ENCODE peak calls at places on chromosome 21, in six cellular contexts. Y is DND-41, U is fibroblast of lung, G is mammary epithelial cell, M is HCT116, V is GM23248. O is an unnamed sample.

GRCh38 chr21:28074676-28075075 is 918.0 kb downstream of the LTN1 start:
- DNase-seq in Y (no peak), U (no peak), G (no peak), M (no peak), V (no peak), O (no peak)

GRCh38 chr21:25453524-25453923 is 153.8 kb downstream of the MRPL39 start:
- DNase-seq in Y (no peak), U (no peak), G (no peak), M (no peak), V (peak; percentile 10), O (no peak)

GRCh38 chr21:36627242-36627641 is 71.7 kb upstream of the SIM2 start:
- DNase-seq in Y (no peak), U (peak; percentile 11), G (peak; percentile 33), M (no peak), V (peak; percentile 77), O (no peak)

GRCh38 chr21:15614757-15615156 is 115.0 kb upstream of the USP25 start:
- DNase-seq in Y (no peak), U (no peak), G (no peak), M (no peak), V (no peak), O (no peak)

GRCh38 chr21:26965567-26966359 is 1.1 kb downstream of the ADAMTS5 start:
- DNase-seq in Y (no peak), U (no peak), G (peak; percentile 9), M (no peak), V (peak; percentile 69), O (no peak)

GRCh38 chr21:40587786-40588353 is 259.1 kb downstream of the DSCAM start:
- DNase-seq in Y (no peak), U (no peak), G (peak; percentile 3), M (no peak), V (no peak), O (no peak)

GRCh38 chr21:16125274-16125673 is 395.5 kb downstream of the USP25 start:
- DNase-seq in Y (no peak), U (no peak), G (no peak), M (no peak), V (peak; percentile 62), O (no peak)

GRCh38 chr21:27423073-27423472 is 456.2 kb upstream of the ADAMTS5 start:
- DNase-seq in Y (no peak), U (peak; percentile 98), G (peak; percentile 90), M (no peak), V (peak; percentile 97), O (no peak)

GRCh38 chr21:25572895-25573310 is 34.4 kb downstream of the MRPL39 start:
- DNase-seq in Y (no peak), U (peak; percentile 30), G (no peak), M (no peak), V (no peak), O (peak; percentile 70)

GRCh38 chr21:15204140-15204774 is 139.5 kb upstream of the NRIP1 start:
- DNase-seq in Y (no peak), U (no peak), G (no peak), M (no peak), V (no peak), O (no peak)

GRCh38 chr21:39938086-39938611 is 70.9 kb downstream of the PCP4 start:
- DNase-seq in Y (no peak), U (no peak), G (no peak), M (no peak), V (no peak), O (no peak)

GRCh38 chr21:40421121-40421520 is 425.8 kb downstream of the DSCAM start:
- DNase-seq in Y (no peak), U (no peak), G (peak; percentile 89), M (no peak), V (no peak), O (no peak)

GRCh38 chr21:19340954-19341353 is 937.4 kb upstream of the TMPRSS15 start:
- DNase-seq in Y (no peak), U (no peak), G (no peak), M (no peak), V (no peak), O (no peak)

GRCh38 chr21:45909238-45909785 is 72.3 kb upstream of the COL6A1 start:
- DNase-seq in Y (no peak), U (no peak), G (no peak), M (no peak), V (no peak), O (no peak)

GRCh38 chr21:46189959-46190490 is 5.8 kb upstream of the SPATC1L start:
- DNase-seq in Y (no peak), U (no peak), G (no peak), M (no peak), V (no peak), O (no peak)

GRCh38 chr21:36700295-36700960 is 1.5 kb downstream of the SIM2 start:
- DNase-seq in Y (peak; percentile 57), U (no peak), G (no peak), M (no peak), V (no peak), O (no peak)

GRCh38 chr21:29436650-29437049 is 137.9 kb downstream of the BACH1 start:
- DNase-seq in Y (no peak), U (no peak), G (no peak), M (no peak), V (no peak), O (no peak)

GRCh38 chr21:36718951-36719501 is 20.1 kb downstream of the SIM2 start:
- DNase-seq in Y (peak; percentile 1), U (no peak), G (peak; percentile 36), M (peak; percentile 52), V (peak; percentile 37), O (no peak)

GRCh38 chr21:21664871-21665270 is 666.7 kb downstream of the NCAM2 start:
- DNase-seq in Y (no peak), U (peak; percentile 17), G (no peak), M (no peak), V (peak; percentile 63), O (no peak)

GRCh38 chr21:45982256-45982757 is 737 bp downstream of the COL6A1 start:
- DNase-seq in Y (no peak), U (no peak), G (no peak), M (no peak), V (peak; percentile 55), O (no peak)

GRCh38 chr21:41325138-41325537 is 8.5 kb downstream of the FAM3B start:
- DNase-seq in Y (no peak), U (no peak), G (no peak), M (no peak), V (no peak), O (no peak)

GRCh38 chr21:45872471-45872870 is 109.1 kb upstream of the COL6A1 start:
- DNase-seq in Y (no peak), U (no peak), G (no peak), M (no peak), V (no peak), O (no peak)

GRCh38 chr21:31198575-31198974 is 145.5 kb downstream of the TIAM1 start:
- DNase-seq in Y (no peak), U (peak; percentile 79), G (peak; percentile 38), M (peak; percentile 48), V (peak; percentile 74), O (peak; percentile 62)

GRCh38 chr21:17726047-17726446 is 93.1 kb downstream of the C21orf91 start:
- DNase-seq in Y (no peak), U (no peak), G (no peak), M (peak; percentile 23), V (peak; percentile 6), O (no peak)

GRCh38 chr21:29018540-29018939 is 609 bp downstream of the RWDD2B start:
- DNase-seq in Y (no peak), U (peak; percentile 20), G (no peak), M (no peak), V (peak; percentile 52), O (no peak)

GRCh38 chr21:32457962-32458361 is 45.5 kb downstream of the EVA1C start:
- DNase-seq in Y (no peak), U (no peak), G (no peak), M (no peak), V (no peak), O (no peak)

GRCh38 chr21:32457360-32457840 is 44.9 kb downstream of the EVA1C start:
- DNase-seq in Y (no peak), U (peak; percentile 43), G (no peak), M (peak; percentile 18), V (peak; percentile 33), O (no peak)

GRCh38 chr21:32459972-32460371 is 47.5 kb downstream of the EVA1C start:
- DNase-seq in Y (no peak), U (no peak), G (no peak), M (no peak), V (peak; percentile 17), O (no peak)

GRCh38 chr21:32455548-32455947 is 43.0 kb downstream of the EVA1C start:
- DNase-seq in Y (no peak), U (no peak), G (no peak), M (no peak), V (no peak), O (no peak)

DNA sequence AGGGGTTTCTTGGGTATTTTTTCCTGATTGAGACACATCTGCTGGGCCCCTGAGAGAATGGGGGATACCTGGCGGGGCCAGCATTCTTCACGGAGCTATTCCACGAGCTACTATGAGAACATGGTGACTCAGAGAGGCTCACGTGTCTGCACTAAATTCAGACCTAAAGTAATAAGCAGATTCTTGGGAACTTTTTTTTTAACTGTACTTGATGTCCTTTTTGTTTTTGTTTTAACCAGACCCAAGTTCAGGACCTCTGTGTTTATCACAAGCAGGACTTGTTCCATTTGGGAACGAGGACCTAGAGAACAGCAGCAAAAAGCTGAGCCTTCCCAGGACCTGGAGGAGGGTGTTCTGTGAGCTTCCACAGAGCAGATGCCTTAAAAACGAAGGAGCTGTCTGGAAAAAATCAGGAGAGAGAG is 44.0 kb downstream of the EVA1C start:
- DNase-seq in Y (no peak), U (peak; percentile 83), G (no peak), M (no peak), V (peak; percentile 79), O (no peak)
- H3K4me2 ChIP-seq in Y (no peak overlapping the region), U (peak overlapping the region; percentile 68), G (no peak overlapping the region), M (peak overlapping the region; percentile 55), V (no peak overlapping the region), O (no peak overlapping the region)

GRCh38 chr21:35394634-35395369 is 345.7 kb upstream of the RUNX1 start:
- DNase-seq in Y (no peak), U (no peak), G (peak; percentile 92), M (no peak), V (no peak), O (no peak)
- H3K27me3 ChIP-seq in Y (no peaks in the 10 kb centered on the region), U (no peaks in the 10 kb centered on the region), G (no peaks in the 10 kb centered on the region), M (no peaks in the 10 kb centered on the region), V (no peaks in the 10 kb centered on the region), O (peaks cover 11% of the 10 kb centered on the region)

GRCh38 chr21:38820471-38821239 is 14.9 kb downstream of the ETS2 start:
- DNase-seq in Y (no peak), U (peak; percentile 62), G (no peak), M (no peak), V (no peak), O (no peak)
- H3K9ac ChIP-seq in Y (no peak overlapping the region), U (no peak overlapping the region), G (no peak overlapping the region), M (peak overlapping the region; percentile 22), V (no peak overlapping the region), O (no peak overlapping the region)

DNA sequence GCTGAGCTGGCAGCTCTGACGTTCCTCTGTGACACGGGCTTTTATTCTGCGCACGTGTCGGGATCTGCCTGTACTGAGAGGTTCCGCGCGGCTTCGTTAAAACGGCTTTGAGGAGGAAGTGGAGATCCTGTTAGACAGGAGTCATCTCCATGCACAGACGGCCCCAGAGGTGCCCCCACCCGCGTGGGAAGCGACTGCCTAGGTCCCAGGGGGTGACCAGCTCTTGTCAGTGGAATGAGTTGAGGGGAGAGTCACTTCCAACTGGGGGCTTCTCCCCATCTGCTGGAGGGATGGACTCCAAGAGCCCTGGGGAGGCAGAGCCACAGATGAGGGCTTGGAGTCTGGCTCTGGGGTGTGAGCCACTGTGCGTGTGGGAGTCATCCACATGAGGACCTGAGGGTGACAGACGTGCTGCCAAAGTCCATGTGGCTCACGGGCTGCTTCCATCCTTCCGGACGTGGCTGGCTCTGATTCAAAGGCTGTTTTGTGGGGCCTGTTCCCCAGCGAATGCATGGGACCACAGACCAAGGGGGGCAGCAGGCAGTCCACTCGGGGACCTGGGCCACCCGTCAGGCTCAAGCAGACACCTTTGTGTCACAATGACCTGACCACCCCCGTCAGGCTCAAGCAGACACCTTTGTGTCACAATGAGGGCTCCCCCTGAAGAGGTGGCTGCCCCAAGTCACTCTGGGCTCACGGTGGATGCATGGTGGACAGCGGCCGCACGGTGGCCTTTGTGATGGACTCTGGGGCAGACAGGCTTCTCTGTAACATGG is 26.8 kb downstream of the PTTG1IP start:
- DNase-seq in Y (no peak), U (no peak), G (no peak), M (no peak), V (peak; percentile 92), O (no peak)
- H3K4me2 ChIP-seq in Y (no peak overlapping the region), U (peak overlapping the region; percentile 81), G (peak overlapping the region; percentile 82), M (peak overlapping the region; percentile 77), V (peak overlapping the region; percentile 80), O (peak overlapping the region; percentile 52)

O was measured in MM.1S.